ENCODE peak calls at places on chromosomes 4 and X, in six cellular contexts. I is EL; Z is AML-193; K is stimulated activated CD8-positive, alpha-beta memory T cell treated with anti-CD3 and anti-CD28 coated beads, Interleukin-2, amount 100 ng/mL, for 48 hours; B is COR-L47; N is NT2/D1. V is an unnamed sample.

GRCh38 chr4:101158136-101158485 is 189.2 kb downstream of the PPP3CA start:
- DNase-seq in I (peak; percentile 49), Z (no peak), K (no peak), B (no peak), N (no peak), V (no peak)

GRCh38 chrX:14026121-14026520 is 3.6 kb downstream of the GEMIN8 start:
- DNase-seq in I (no peak), Z (no peak), K (no peak), B (no peak), N (no peak), V (no peak)

GRCh38 chr4:78644744-78645330 is 93.3 kb downstream of the ANXA3 start:
- DNase-seq in I (peak; percentile 74), Z (peak; percentile 76), K (peak; percentile 20), B (no peak), N (no peak), V (no peak)

GRCh38 chr4:147772459-147772969 is 40.6 kb downstream of the ARHGAP10 start:
- DNase-seq in I (peak; percentile 88), Z (no peak), K (no peak), B (no peak), N (no peak), V (no peak)

GRCh38 chrX:150409964-150410363 is 46.8 kb downstream of the MAMLD1 start:
- DNase-seq in I (no peak), Z (no peak), K (no peak), B (no peak), N (no peak), V (no peak)

GRCh38 chr4:82491251-82491960 is 61.0 kb downstream of the ENOPH1 start:
- DNase-seq in I (no peak), Z (no peak), K (no peak), B (peak; percentile 82), N (no peak), V (no peak)

GRCh38 chr4:169252339-169253086 is 18.2 kb downstream of the SH3RF1 start:
- DNase-seq in I (no peak), Z (no peak), K (no peak), B (no peak), N (no peak), V (no peak)

GRCh38 chr4:19309365-19309764 is 942.3 kb upstream of the SLIT2 start:
- DNase-seq in I (peak; percentile 65), Z (no peak), K (no peak), B (peak; percentile 36), N (no peak), V (no peak)

GRCh38 chr4:101367201-101367600 is 19.9 kb upstream of the PPP3CA start:
- DNase-seq in I (peak; percentile 90), Z (no peak), K (no peak), B (no peak), N (no peak), V (no peak)

GRCh38 chr4:110735691-110736090 is 112.8 kb upstream of the PITX2 start:
- DNase-seq in I (peak; percentile 33), Z (no peak), K (no peak), B (no peak), N (no peak), V (peak; percentile 10)

GRCh38 chrX:154596290-154596929 is 11.5 kb downstream of the CTAG1A start:
- DNase-seq in I (peak; percentile 91), Z (peak; percentile 13), K (no peak), B (no peak), N (peak; percentile 64), V (no peak)

GRCh38 chr4:80484707-80485106 is 149.2 kb downstream of the CFAP299 start:
- DNase-seq in I (peak; percentile 14), Z (no peak), K (no peak), B (no peak), N (no peak), V (no peak)

GRCh38 chrX:110000854-110001701 is 1.8 kb upstream of the TMEM164 start:
- DNase-seq in I (no peak), Z (no peak), K (no peak), B (no peak), N (no peak), V (no peak)

GRCh38 chr4:100609810-100610209 is 92.0 kb upstream of the EMCN start:
- DNase-seq in I (no peak), Z (no peak), K (no peak), B (no peak), N (no peak), V (no peak)

GRCh38 chr4:187944179-187944578 is 51.4 kb upstream of the ZFP42 start:
- DNase-seq in I (no peak), Z (no peak), K (no peak), B (no peak), N (no peak), V (no peak)

GRCh38 chr4:165915215-165915614 is 42.2 kb downstream of the TLL1 start:
- DNase-seq in I (no peak), Z (no peak), K (no peak), B (no peak), N (no peak), V (no peak)

GRCh38 chrX:151754641-151755215 is 20.2 kb downstream of the CNGA2 start:
- DNase-seq in I (no peak), Z (no peak), K (no peak), B (no peak), N (no peak), V (no peak)

GRCh38 chr4:146029147-146029546 is 90.5 kb upstream of the ZNF827 start:
- DNase-seq in I (peak; percentile 63), Z (no peak), K (no peak), B (no peak), N (no peak), V (no peak)

GRCh38 chr4:148253748-148254147 is 188.5 kb downstream of the NR3C2 start:
- DNase-seq in I (no peak), Z (no peak), K (no peak), B (no peak), N (no peak), V (peak; percentile 19)

GRCh38 chr4:118034061-118034785 is at the start of gene NDST3:
- DNase-seq in I (peak; percentile 47), Z (peak; percentile 91), K (no peak), B (peak; percentile 87), N (peak; percentile 57), V (peak; percentile 75)

GRCh38 chrX:108304210-108304609 is 134.0 kb downstream of the COL4A6 start:
- DNase-seq in I (no peak), Z (peak; percentile 22), K (no peak), B (no peak), N (no peak), V (no peak)

GRCh38 chrX:1918780-1919179 is 303.9 kb downstream of the ASMT start:
- DNase-seq in I (no peak), Z (no peak), K (no peak), B (no peak), N (no peak), V (no peak)

GRCh38 chrX:40152173-40152705 is 54.5 kb upstream of the BCOR start:
- DNase-seq in I (no peak), Z (peak; percentile 11), K (no peak), B (peak; percentile 30), N (no peak), V (peak; percentile 69)

GRCh38 chrX:108731144-108731543 is 5.2 kb downstream of the IRS4 start:
- DNase-seq in I (no peak), Z (no peak), K (no peak), B (no peak), N (no peak), V (no peak)

GRCh38 chr4:1674682-1675081 is 9.4 kb downstream of the FAM53A start:
- DNase-seq in I (no peak), Z (no peak), K (no peak), B (no peak), N (no peak), V (no peak)

V was measured in right lobe of liver.